ENCODE peak calls at places on chromosomes 5 and 9, in four cellular contexts. K, G, A and C are unnamed samples.
A peak's percentile ranks its signal among the peaks of the same experiment; 100 is the strongest.

GRCh38 chr5:87113848-87114247 is 153.8 kb upstream of the RASA1 start:
- DNase-seq in A (no peak), K (no peak), G (peak; percentile 83), C (no peak)

GRCh38 chr9:81607593-81608288 is 81.6 kb downstream of the TLE1 start:
- DNase-seq in A (no peak), K (no peak), G (no peak), C (no peak)

GRCh38 chr5:111962906-111963305 is 205.9 kb upstream of the NREP start:
- DNase-seq in A (no peak), K (no peak), G (no peak), C (no peak)

GRCh38 chr9:136720251-136720886 is 8.0 kb downstream of the DIPK1B start:
- DNase-seq in K (no peak), G (peak; percentile 39), A (no peak), C (no peak)

GRCh38 chr9:122991370-122991830 is 42.1 kb upstream of the GPR21 start:
- DNase-seq in G (peak; percentile 85), K (peak; percentile 38), A (peak; percentile 51), C (no peak)

GRCh38 chr5:170740586-170741205 is 42.8 kb upstream of the GABRP start:
- DNase-seq in K (no peak), G (no peak), A (no peak), C (no peak)

GRCh38 chr9:88184986-88185385 is 46.7 kb upstream of the SPATA31C2 start:
- DNase-seq in G (no peak), K (no peak), A (no peak), C (no peak)

GRCh38 chr9:89701221-89701798 is 96.5 kb downstream of the GADD45G start:
- DNase-seq in A (peak; percentile 7), K (no peak), G (no peak), C (peak; percentile 63)

GRCh38 chr5:172887735-172888134 is 53.7 kb downstream of the ERGIC1 start:
- DNase-seq in K (no peak), G (peak; percentile 82), A (no peak), C (no peak)

GRCh38 chr5:150783422-150783928 is 4.9 kb downstream of the SMIM3 start:
- DNase-seq in K (no peak), G (peak; percentile 90), A (peak; percentile 7), C (peak; percentile 47)

DNA sequence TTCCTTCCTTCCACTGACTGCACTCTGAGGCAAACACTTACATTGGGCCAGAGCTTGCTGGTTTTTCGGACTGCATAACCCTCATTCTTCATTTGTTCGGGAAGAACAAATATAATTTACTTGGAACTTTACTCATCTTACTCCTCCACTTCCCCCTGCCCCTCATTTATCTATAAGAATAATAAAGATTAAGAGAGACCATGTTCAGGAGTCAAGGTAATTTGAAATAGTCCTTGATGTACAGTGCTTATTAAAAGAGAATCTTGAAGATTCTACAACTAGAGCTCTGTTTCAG is 65.6 kb downstream of the BASP1 start:
- DNase-seq in K (no peak), A (no peak), G (no peak), C (no peak)
- H3K4me3 ChIP-seq in K (no peak overlapping the region), A (peak overlapping the region; percentile 64), G (no peak overlapping the region), C (no peak overlapping the region)

DNA sequence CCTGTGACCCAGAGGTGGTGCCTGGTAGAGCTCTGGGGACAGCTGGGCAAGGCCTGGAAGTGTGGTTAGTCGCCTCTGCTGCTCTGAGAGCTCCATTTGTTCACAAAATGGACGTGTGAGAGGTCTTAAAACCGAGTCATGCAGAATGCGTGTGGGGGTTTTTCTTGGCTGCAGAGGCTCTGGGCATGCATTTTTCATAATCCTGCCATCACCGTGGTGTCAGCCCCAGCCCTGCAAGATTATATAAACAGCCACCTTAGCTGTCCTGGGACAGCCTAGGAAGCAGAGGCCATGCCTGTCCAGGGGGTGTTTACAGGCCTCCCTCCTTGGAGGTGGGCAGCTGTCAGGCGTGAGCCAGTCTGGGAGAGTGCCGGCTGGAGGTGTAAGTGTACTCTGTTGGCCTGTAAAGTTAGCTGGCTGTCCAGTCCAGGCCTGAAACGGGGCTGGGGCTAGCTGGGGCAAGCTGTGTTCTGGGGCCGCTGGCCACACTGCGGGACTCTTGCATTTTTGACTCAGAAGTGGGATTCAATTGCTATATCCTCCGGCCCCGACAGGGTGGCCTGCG is 2.3 kb downstream of the WNK2 start:
- DNase-seq in K (no peak), G (no peak), A (no peak), C (no peak)
- H3K4me3 ChIP-seq in K (no peak overlapping the region), G (no peak overlapping the region), A (no peak overlapping the region), C (peak overlapping the region; percentile 91)

GRCh38 chr9:19492775-19493173 is 84.0 kb downstream of the ACER2 start:
- DNase-seq in A (no peak), G (no peak), K (no peak), C (no peak)
- H3K4me3 ChIP-seq in A (no peak overlapping the region), G (no peak overlapping the region), K (no peak overlapping the region), C (no peak overlapping the region)

DNA sequence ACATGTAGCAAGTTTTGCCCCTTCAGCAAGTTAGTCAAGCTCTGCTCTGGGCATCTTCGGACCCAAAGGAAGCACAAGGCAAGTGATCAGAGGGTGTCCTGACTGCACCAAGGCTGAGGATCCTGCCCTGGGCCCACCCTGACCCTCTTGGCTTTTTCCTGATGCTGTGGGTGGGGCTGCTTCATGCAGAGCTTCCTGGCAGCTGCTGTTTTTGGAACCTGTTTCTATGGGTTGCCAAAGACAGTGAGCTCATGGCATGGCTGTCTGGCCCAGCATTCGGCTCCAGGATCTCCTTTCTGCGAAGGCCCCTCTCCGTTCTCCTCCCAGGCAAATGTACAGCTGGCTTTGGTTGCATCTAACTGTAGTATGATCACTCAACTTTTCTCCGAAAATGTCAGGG is 497.9 kb downstream of the ARHGEF28 start:
- DNase-seq in K (no peak), A (no peak), G (no peak), C (no peak)
- H3K4me3 ChIP-seq in K (no peak overlapping the region), A (no peak overlapping the region), G (no peak overlapping the region), C (no peak overlapping the region)

GRCh38 chr9:128638580-128638979 is 18.1 kb downstream of the DYNC2I2 start:
- DNase-seq in G (no peak), K (no peak), A (no peak), C (no peak)

GRCh38 chr9:128636024-128636390 is 20.6 kb downstream of the DYNC2I2 start:
- DNase-seq in G (peak; percentile 22), K (peak; percentile 89), A (no peak), C (peak; percentile 84)

GRCh38 chr9:128635266-128636023 is 21.2 kb downstream of the DYNC2I2 start:
- DNase-seq in G (peak; percentile 99), A (no peak), K (peak; percentile 93), C (peak; percentile 92)

GRCh38 chr9:128637656-128638055 is 19.0 kb downstream of the DYNC2I2 start:
- DNase-seq in K (no peak), A (no peak), G (peak; percentile 79), C (no peak)

DNA sequence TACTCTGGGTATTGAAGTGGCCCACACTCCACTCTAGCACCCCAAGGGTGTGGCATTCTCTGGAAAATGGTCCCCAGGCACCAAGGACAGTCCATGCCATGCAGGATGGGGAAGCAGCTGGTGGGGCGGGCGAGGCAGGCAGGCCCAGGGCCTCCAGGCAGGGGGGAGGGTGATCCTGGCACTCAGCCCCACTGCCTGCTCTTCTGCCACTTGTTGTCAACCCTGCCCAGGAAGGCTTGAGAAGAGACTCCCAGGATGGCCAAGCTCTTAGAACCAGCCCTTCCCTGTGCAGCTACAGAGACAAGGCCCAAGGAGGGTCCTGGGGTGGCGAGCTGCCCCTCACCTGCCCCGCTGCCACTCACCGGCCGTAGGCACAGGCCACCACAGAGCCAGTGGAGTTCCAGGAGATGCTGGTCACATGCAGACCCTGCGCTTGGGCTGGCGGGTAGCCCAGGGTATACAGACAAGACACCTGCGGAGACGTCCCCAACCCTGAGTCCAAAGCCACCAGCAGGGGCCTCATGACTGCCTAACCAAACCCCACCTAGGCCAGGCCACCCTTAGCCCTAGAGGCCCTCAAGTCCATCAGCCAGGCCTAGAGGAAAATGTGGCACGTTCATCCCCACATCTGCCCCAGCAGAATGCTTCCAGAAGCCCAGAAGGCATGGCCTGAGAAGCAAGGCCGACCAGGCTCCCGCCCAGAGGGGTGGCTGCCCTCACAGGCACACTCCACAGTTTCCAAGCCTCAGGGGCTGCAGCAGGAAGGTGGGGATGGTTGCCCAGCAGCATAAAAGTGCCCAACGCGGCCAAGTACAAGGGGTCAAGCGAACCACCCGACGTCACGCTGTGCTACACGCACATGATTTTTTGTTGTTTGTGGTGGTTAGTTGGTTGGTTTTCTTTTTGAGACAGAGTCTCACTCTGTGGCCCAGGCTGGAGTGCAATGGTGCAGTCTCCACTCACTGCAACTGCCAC is 19.8 kb downstream of the DYNC2I2 start:
- DNase-seq in G (peak; percentile 30), K (no peak), A (no peak), C (no peak)
- H3K4me3 ChIP-seq in G (no peak overlapping the region), K (peak overlapping the region; percentile 31), A (no peak overlapping the region), C (no peak overlapping the region)

DNA sequence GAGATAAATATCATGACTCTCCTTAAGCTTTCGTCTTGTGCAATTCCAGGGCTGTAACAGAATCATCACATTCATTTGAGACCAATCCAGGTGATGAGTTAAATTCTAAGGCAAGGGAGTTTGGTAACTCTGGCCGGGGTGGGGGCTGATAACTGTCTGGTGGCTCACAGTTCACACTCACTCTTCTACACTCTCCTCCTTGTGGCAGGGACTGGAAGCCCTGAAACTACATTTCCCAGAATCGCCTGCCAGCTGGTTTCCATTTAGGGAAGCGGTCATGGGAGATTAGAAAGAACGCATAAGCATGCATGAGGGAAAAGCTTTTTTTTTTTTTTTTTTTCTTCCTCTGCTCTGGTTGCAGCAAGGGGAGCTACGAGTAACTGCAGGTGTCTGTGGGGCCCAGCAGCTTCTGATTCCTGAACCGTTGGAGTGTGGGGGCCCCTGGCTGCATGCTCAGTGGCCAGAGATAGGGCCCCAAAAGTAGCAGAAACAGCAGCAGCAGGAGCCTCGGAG is 154.8 kb upstream of the TBC1D2 start:
- DNase-seq in A (peak; percentile 4), G (peak; percentile 76), K (no peak), C (no peak)
- H3K4me3 ChIP-seq in A (no peak overlapping the region), G (no peak overlapping the region), K (no peak overlapping the region), C (no peak overlapping the region)

GRCh38 chr9:34686231-34686630 is 4.8 kb downstream of the CCL19 start:
- DNase-seq in G (peak; percentile 62), A (no peak), K (no peak), C (no peak)
- H3K4me3 ChIP-seq in G (no peak overlapping the region), A (no peak overlapping the region), K (no peak overlapping the region), C (no peak overlapping the region)

GRCh38 chr5:169301386-169301930 is 519 bp upstream of the SLIT3 start:
- DNase-seq in K (no peak), G (peak; percentile 56), A (no peak), C (no peak)
- H3K4me3 ChIP-seq in K (peak overlapping the region; percentile 76), G (peak overlapping the region; percentile 72), A (no peak overlapping the region), C (peak overlapping the region; percentile 48)